ENCODE peak calls at places on chromosomes 12 and 14, in four cellular contexts. One of them, this sample, is unnamed.

GRCh38 chr12:132827763-132828703 is 636 bp downstream of the GOLGA3 start:
- DNase-seq in AG09319: peak; percentile 27
- DNase-seq in suprapubic skin: no peak
- DNase-seq in foreskin fibroblast: peak; percentile 65
- DNase-seq in this sample: no peak

GRCh38 chr12:15575797-15576560 is 213.2 kb downstream of the EPS8 start:
- DNase-seq in AG09319: no peak
- DNase-seq in suprapubic skin: no peak
- DNase-seq in foreskin fibroblast: no peak
- DNase-seq in this sample: no peak

GRCh38 chr14:30874120-30874998 is at the start of gene COCH:
- DNase-seq in AG09319: no peak
- DNase-seq in suprapubic skin: no peak
- DNase-seq in foreskin fibroblast: peak; percentile 30
- DNase-seq in this sample: peak; percentile 70

GRCh38 chr12:24256636-24257150 is 307.2 kb upstream of the SOX5 start:
- DNase-seq in AG09319: no peak
- DNase-seq in suprapubic skin: no peak
- DNase-seq in foreskin fibroblast: no peak
- DNase-seq in this sample: no peak

GRCh38 chr12:104299842-104300481 is 3.6 kb upstream of the EID3 start:
- DNase-seq in AG09319: no peak
- DNase-seq in suprapubic skin: no peak
- DNase-seq in foreskin fibroblast: no peak
- DNase-seq in this sample: no peak

GRCh38 chr14:101604935-101605767 is 43.9 kb downstream of the DIO3 start:
- DNase-seq in AG09319: no peak
- DNase-seq in suprapubic skin: no peak
- DNase-seq in foreskin fibroblast: no peak
- DNase-seq in this sample: no peak

GRCh38 chr12:54719691-54720090 is 71.5 kb upstream of the DCD start:
- DNase-seq in AG09319: no peak
- DNase-seq in suprapubic skin: no peak
- DNase-seq in foreskin fibroblast: no peak
- DNase-seq in this sample: no peak

GRCh38 chr14:106631886-106632285 is 1105.5 kb downstream of the TMEM121 start:
- DNase-seq in AG09319: no peak
- DNase-seq in suprapubic skin: no peak
- DNase-seq in foreskin fibroblast: no peak
- DNase-seq in this sample: no peak

GRCh38 chr12:10283028-10283427 is 24.6 kb upstream of the KLRD1 start:
- DNase-seq in AG09319: no peak
- DNase-seq in suprapubic skin: no peak
- DNase-seq in foreskin fibroblast: no peak
- DNase-seq in this sample: no peak

GRCh38 chr12:49965836-49966235 is 4.2 kb downstream of the AQP5 start:
- DNase-seq in AG09319: no peak
- DNase-seq in suprapubic skin: no peak
- DNase-seq in foreskin fibroblast: no peak
- DNase-seq in this sample: no peak

GRCh38 chr14:21210023-21210422 is 54.2 kb upstream of the OR5AU1 start:
- DNase-seq in AG09319: no peak
- DNase-seq in suprapubic skin: no peak
- DNase-seq in foreskin fibroblast: no peak
- DNase-seq in this sample: no peak

GRCh38 chr14:23185046-23185445 is 1.6 kb upstream of the SLC7A8 start:
- DNase-seq in AG09319: no peak
- DNase-seq in suprapubic skin: no peak
- DNase-seq in foreskin fibroblast: no peak
- DNase-seq in this sample: no peak

GRCh38 chr14:36319899-36320209 is 583 bp downstream of the MBIP start:
- DNase-seq in AG09319: no peak
- DNase-seq in suprapubic skin: no peak
- DNase-seq in foreskin fibroblast: no peak
- DNase-seq in this sample: no peak

GRCh38 chr14:49366416-49366815 is 219.8 kb downstream of the RPS29 start:
- DNase-seq in AG09319: no peak
- DNase-seq in suprapubic skin: no peak
- DNase-seq in foreskin fibroblast: no peak
- DNase-seq in this sample: no peak

GRCh38 chr12:88375301-88375959 is 204.8 kb downstream of the KITLG start:
- DNase-seq in AG09319: no peak
- DNase-seq in suprapubic skin: no peak
- DNase-seq in foreskin fibroblast: no peak
- DNase-seq in this sample: no peak

GRCh38 chr12:3250034-3250433 is 172.9 kb downstream of the TSPAN9 start:
- DNase-seq in AG09319: no peak
- DNase-seq in suprapubic skin: no peak
- DNase-seq in foreskin fibroblast: no peak
- DNase-seq in this sample: no peak

GRCh38 chr14:89249296-89249565 is 167.8 kb downstream of the FOXN3 start:
- DNase-seq in AG09319: no peak
- DNase-seq in suprapubic skin: no peak
- DNase-seq in foreskin fibroblast: no peak
- DNase-seq in this sample: no peak

GRCh38 chr14:60845523-60845922 is 111.0 kb downstream of the MNAT1 start:
- DNase-seq in AG09319: no peak
- DNase-seq in suprapubic skin: no peak
- DNase-seq in foreskin fibroblast: no peak
- DNase-seq in this sample: no peak

GRCh38 chr12:3587402-3588013 is 96.5 kb downstream of the PRMT8 start:
- DNase-seq in AG09319: no peak
- DNase-seq in suprapubic skin: no peak
- DNase-seq in foreskin fibroblast: no peak
- DNase-seq in this sample: no peak

GRCh38 chr14:54102051-54102456 is 145.4 kb upstream of the BMP4 start:
- DNase-seq in AG09319: no peak
- DNase-seq in suprapubic skin: no peak
- DNase-seq in foreskin fibroblast: no peak
- DNase-seq in this sample: no peak

GRCh38 chr14:91311284-91311662 is 66.8 kb upstream of the GPR68 start:
- DNase-seq in AG09319: no peak
- DNase-seq in suprapubic skin: no peak
- DNase-seq in foreskin fibroblast: no peak
- DNase-seq in this sample: no peak

GRCh38 chr14:104101651-104102281 is 16.3 kb downstream of the ASPG start:
- DNase-seq in AG09319: no peak
- DNase-seq in suprapubic skin: no peak
- DNase-seq in foreskin fibroblast: no peak
- DNase-seq in this sample: no peak

GRCh38 chr14:29846339-29847129 is 81.1 kb downstream of the PRKD1 start:
- DNase-seq in AG09319: no peak
- DNase-seq in suprapubic skin: no peak
- DNase-seq in foreskin fibroblast: no peak
- DNase-seq in this sample: no peak

GRCh38 chr12:69196302-69197288 is 42.8 kb upstream of the CPSF6 start:
- DNase-seq in AG09319: no peak
- DNase-seq in suprapubic skin: no peak
- DNase-seq in foreskin fibroblast: peak; percentile 24
- DNase-seq in this sample: no peak

GRCh38 chr12:56221233-56221756 is 427 bp downstream of the RNF41 start:
- DNase-seq in AG09319: peak; percentile 65
- DNase-seq in suprapubic skin: no peak
- DNase-seq in foreskin fibroblast: peak; percentile 86
- DNase-seq in this sample: no peak

GRCh38 chr12:46679754-46680153 is 146.0 kb downstream of the SLC38A4 start:
- DNase-seq in AG09319: no peak
- DNase-seq in suprapubic skin: no peak
- DNase-seq in foreskin fibroblast: no peak
- DNase-seq in this sample: no peak

GRCh38 chr12:52280319-52280795 is 5.9 kb downstream of the KRT86 start:
- DNase-seq in AG09319: peak; percentile 93
- DNase-seq in suprapubic skin: peak; percentile 82
- DNase-seq in foreskin fibroblast: peak; percentile 95
- DNase-seq in this sample: peak; percentile 57

GRCh38 chr12:117109943-117110342 is 10.7 kb upstream of the TESC start:
- DNase-seq in AG09319: no peak
- DNase-seq in suprapubic skin: no peak
- DNase-seq in foreskin fibroblast: no peak
- DNase-seq in this sample: no peak

GRCh38 chr12:12717586-12718381 is 616 bp downstream of the CDKN1B start:
- DNase-seq in AG09319: no peak
- DNase-seq in suprapubic skin: no peak
- DNase-seq in foreskin fibroblast: no peak
- DNase-seq in this sample: no peak

GRCh38 chr14:91138511-91139359 is 24.9 kb downstream of the DGLUCY start:
- DNase-seq in AG09319: no peak
- DNase-seq in suprapubic skin: no peak
- DNase-seq in foreskin fibroblast: peak; percentile 55
- DNase-seq in this sample: no peak

GRCh38 chr12:72390146-72390545 is 118.0 kb downstream of the TRHDE start:
- DNase-seq in AG09319: peak; percentile 1
- DNase-seq in suprapubic skin: no peak
- DNase-seq in foreskin fibroblast: peak; percentile 57
- DNase-seq in this sample: no peak

DNA sequence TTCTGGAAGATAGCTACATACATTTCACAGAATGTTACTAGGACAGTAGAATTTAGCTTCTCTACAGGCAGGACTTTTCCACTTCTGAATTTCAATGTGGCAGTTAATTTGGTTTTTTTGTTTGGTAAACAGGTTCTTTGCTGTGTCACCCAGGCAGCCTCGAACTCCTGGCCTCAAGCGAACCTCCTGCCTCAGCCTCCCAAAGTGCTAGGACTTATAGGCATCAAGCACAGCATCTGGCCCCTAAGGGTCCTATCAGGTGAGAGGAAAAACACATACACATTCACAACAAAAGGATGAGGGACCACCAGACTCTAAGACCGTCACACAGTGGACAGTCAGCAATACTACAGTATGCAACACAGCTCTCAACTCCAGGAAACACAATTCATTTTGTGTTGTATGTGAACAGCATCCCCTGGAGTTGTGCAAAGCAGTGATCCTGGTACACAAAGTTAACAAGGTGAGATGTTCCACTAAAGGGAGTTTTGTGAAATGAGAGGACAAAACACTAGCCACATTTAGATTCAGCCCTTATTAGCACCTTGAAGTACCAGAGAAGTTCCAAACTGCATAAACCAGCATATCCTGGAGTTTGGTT is 6.9 kb downstream of the ATP2B1 start:
- DNase-seq in AG09319: no peak
- DNase-seq in suprapubic skin: no peak
- DNase-seq in foreskin fibroblast: no peak
- DNase-seq in this sample: no peak
- TF ChIP-seq CTCF in AG09319: no peak
- TF ChIP-seq CTCF in suprapubic skin: no peak
- TF ChIP-seq CTCF in foreskin fibroblast: no peak
- TF ChIP-seq CTCF in this sample: no peak

DNA sequence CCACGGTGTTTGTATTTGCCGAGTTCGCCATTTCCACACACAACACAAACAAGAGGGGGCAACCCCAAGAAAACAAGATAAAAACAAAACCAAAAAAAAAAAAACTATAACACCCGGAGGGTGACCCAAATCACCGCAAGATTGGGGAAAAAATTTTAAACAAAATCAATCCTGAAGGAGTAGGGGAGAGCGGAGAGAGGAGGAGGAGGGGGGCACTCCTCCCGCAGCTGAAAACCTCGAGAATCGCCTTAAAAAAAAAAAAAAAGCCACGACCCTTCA is 332 bp downstream of the GTF2A1 start:
- DNase-seq in AG09319: no peak
- DNase-seq in suprapubic skin: no peak
- DNase-seq in foreskin fibroblast: no peak
- DNase-seq in this sample: no peak
- TF ChIP-seq CTCF in AG09319: no peak
- TF ChIP-seq CTCF in suprapubic skin: no peak
- TF ChIP-seq CTCF in foreskin fibroblast: no peak
- TF ChIP-seq CTCF in this sample: no peak

DNA sequence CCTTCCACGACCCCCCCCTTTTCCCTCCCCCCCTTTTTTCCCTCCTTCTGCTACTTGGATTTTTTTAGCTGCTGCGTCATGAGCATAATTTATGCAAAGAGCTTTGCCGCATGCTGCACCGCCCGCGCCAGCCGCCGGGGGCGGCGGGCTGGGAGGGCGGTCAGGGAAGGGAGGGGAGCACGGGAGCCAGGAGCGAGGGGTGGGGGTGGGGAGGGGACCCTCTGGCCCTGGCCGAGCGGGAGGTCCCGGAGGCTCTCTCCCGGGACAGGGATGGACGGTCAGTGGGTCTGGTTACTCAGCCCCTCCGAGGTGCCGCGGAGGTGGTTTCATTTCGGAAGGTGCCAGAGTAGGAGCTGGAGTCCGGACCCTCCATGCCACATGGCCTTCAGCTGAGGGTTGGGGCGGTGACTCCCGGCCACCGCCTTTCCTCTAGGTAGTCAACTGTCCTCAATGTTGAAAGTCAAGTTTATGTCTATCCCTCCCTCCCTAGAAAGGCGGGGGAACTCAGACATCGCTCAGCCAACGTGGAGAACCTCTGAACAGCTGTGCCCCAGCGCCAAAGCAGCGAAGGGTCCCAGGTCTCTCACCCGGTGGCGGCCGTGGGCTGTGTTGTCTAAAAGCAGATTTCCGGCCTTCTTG is at the start of gene POU6F1:
- DNase-seq in AG09319: peak; percentile 56
- DNase-seq in suprapubic skin: peak; percentile 85
- DNase-seq in foreskin fibroblast: peak; percentile 93
- DNase-seq in this sample: peak; percentile 79
- TF ChIP-seq CTCF in AG09319: peak; percentile 40
- TF ChIP-seq CTCF in suprapubic skin: peak; percentile 57
- TF ChIP-seq CTCF in foreskin fibroblast: peak; percentile 40
- TF ChIP-seq CTCF in this sample: peak; percentile 74

GRCh38 chr14:62168564-62169155 is 406.4 kb downstream of the SNAPC1 start:
- DNase-seq in AG09319: no peak
- DNase-seq in suprapubic skin: no peak
- DNase-seq in foreskin fibroblast: peak; percentile 10
- DNase-seq in this sample: no peak
- TF ChIP-seq CTCF in AG09319: no peak
- TF ChIP-seq CTCF in suprapubic skin: no peak
- TF ChIP-seq CTCF in foreskin fibroblast: no peak
- TF ChIP-seq CTCF in this sample: peak; percentile 44

GRCh38 chr12:95181103-95181502 is 36.2 kb downstream of the FGD6 start:
- DNase-seq in AG09319: no peak
- DNase-seq in suprapubic skin: no peak
- DNase-seq in foreskin fibroblast: no peak
- DNase-seq in this sample: no peak
- TF ChIP-seq CTCF in AG09319: no peak
- TF ChIP-seq CTCF in suprapubic skin: no peak
- TF ChIP-seq CTCF in foreskin fibroblast: no peak
- TF ChIP-seq CTCF in this sample: no peak

GRCh38 chr14:64060648-64061096 is 207.9 kb downstream of the SYNE2 start:
- DNase-seq in AG09319: no peak
- DNase-seq in suprapubic skin: no peak
- DNase-seq in foreskin fibroblast: peak; percentile 22
- DNase-seq in this sample: no peak
- TF ChIP-seq CTCF in AG09319: peak; percentile 32
- TF ChIP-seq CTCF in suprapubic skin: no peak
- TF ChIP-seq CTCF in foreskin fibroblast: peak; percentile 26
- TF ChIP-seq CTCF in this sample: peak; percentile 71

This sample was measured in type B pancreatic cell.